ENCODE peak calls at places on chromosome 12, in six cellular contexts. F, C, M, Y, P and Z are unnamed samples.

GRCh38 chr12:10873374-10873773 is 10.7 kb downstream of the PRH1 start:
- DNase-seq in F (no peak), C (no peak), M (no peak), Y (peak), P (no peak), Z (no peak)

GRCh38 chr12:91289881-91290280 is 107.3 kb upstream of the DCN start:
- DNase-seq in F (no peak), C (no peak), M (no peak), Y (no peak), P (no peak), Z (no peak)

GRCh38 chr12:95473440-95473946 is 459 bp upstream of the METAP2 start:
- DNase-seq in F (peak), C (no peak), M (peak), Y (peak), P (peak), Z (peak)

GRCh38 chr12:12720637-12721250 is 3.6 kb downstream of the CDKN1B start:
- DNase-seq in F (no peak), C (no peak), M (no peak), Y (no peak), P (no peak), Z (no peak)

GRCh38 chr12:6212086-6212485 is 11.9 kb downstream of the CD9 start:
- DNase-seq in F (no peak), C (no peak), M (no peak), Y (no peak), P (no peak), Z (no peak)

GRCh38 chr12:47249719-47250506 is 170.2 kb upstream of the AMIGO2 start:
- DNase-seq in F (no peak), C (no peak), M (no peak), Y (no peak), P (no peak), Z (no peak)

GRCh38 chr12:27652174-27652763 is 44.0 kb upstream of the REP15 start:
- DNase-seq in F (peak), C (no peak), M (peak), Y (peak), P (peak), Z (peak)

GRCh38 chr12:49961111-49961922 is at the start of gene AQP5:
- DNase-seq in F (no peak), C (no peak), M (peak), Y (no peak), P (no peak), Z (no peak)

GRCh38 chr12:27780612-27781408 is 774 bp upstream of the MANSC4 start:
- DNase-seq in F (peak), C (no peak), M (peak), Y (peak), P (no peak), Z (peak)

GRCh38 chr12:51777457-51777856 is 71.1 kb downstream of the FIGNL2 start:
- DNase-seq in F (no peak), C (no peak), M (no peak), Y (no peak), P (no peak), Z (no peak)

GRCh38 chr12:29710104-29710503 is 73.6 kb downstream of the TMTC1 start:
- DNase-seq in F (no peak), C (no peak), M (no peak), Y (no peak), P (no peak), Z (peak)

GRCh38 chr12:62210422-62210821 is 49.8 kb upstream of the USP15 start:
- DNase-seq in F (no peak), C (no peak), M (peak), Y (peak), P (no peak), Z (peak)

GRCh38 chr12:27064397-27065342 is 17.7 kb downstream of the C12orf71 start:
- DNase-seq in F (no peak), C (no peak), M (no peak), Y (no peak), P (no peak), Z (no peak)

GRCh38 chr12:128245890-128246289 is 21.1 kb upstream of the TMEM132C start:
- DNase-seq in F (no peak), C (no peak), M (no peak), Y (no peak), P (no peak), Z (no peak)
- TF ChIP-seq POLR2A in F (no peak), C (no peak), M (no peak), Y (no peak), P (no peak), Z (no peak)

GRCh38 chr12:65695077-65695865 is 129.0 kb upstream of the HMGA2 start:
- DNase-seq in F (no peak), C (peak), M (peak), Y (peak), P (peak), Z (peak)
- TF ChIP-seq POLR2A in F (no peak), C (no peak), M (no peak), Y (peak), P (no peak), Z (no peak)

GRCh38 chr12:110449799-110450497 is at the start of gene ARPC3:
- DNase-seq in F (peak), C (peak), M (peak), Y (peak), P (peak), Z (peak)
- TF ChIP-seq POLR2A in F (peak), C (peak), M (no peak), Y (peak), P (peak), Z (peak)

GRCh38 chr12:132765366-132765765 is 3.7 kb upstream of the ANKLE2 start:
- DNase-seq in F (no peak), C (peak), M (no peak), Y (no peak), P (no peak), Z (no peak)

GRCh38 chr12:132766380-132767085 is 4.9 kb upstream of the ANKLE2 start:
- DNase-seq in F (no peak), C (peak), M (peak), Y (peak), P (no peak), Z (peak)

GRCh38 chr12:132761911-132762583 is 415 bp upstream of the ANKLE2 start:
- DNase-seq in F (peak), C (peak), M (peak), Y (peak), P (peak), Z (peak)

GRCh38 chr12:132764231-132764630 is 2.6 kb upstream of the ANKLE2 start:
- DNase-seq in F (no peak), C (peak), M (no peak), Y (no peak), P (no peak), Z (no peak)

GRCh38 chr12:132761032-132761910 is at the start of gene ANKLE2:
- DNase-seq in F (peak), C (peak), M (peak), Y (peak), P (peak), Z (peak)
- TF ChIP-seq POLR2A in F (no peak), C (no peak), M (no peak), Y (peak), P (peak), Z (no peak)

GRCh38 chr12:124819525-124819924 is 44.1 kb downstream of the SCARB1 start:
- DNase-seq in F (no peak), C (no peak), M (no peak), Y (no peak), P (no peak), Z (no peak)
- TF ChIP-seq POLR2A in F (no peak), C (no peak), M (no peak), Y (no peak), P (no peak), Z (no peak)

DNA sequence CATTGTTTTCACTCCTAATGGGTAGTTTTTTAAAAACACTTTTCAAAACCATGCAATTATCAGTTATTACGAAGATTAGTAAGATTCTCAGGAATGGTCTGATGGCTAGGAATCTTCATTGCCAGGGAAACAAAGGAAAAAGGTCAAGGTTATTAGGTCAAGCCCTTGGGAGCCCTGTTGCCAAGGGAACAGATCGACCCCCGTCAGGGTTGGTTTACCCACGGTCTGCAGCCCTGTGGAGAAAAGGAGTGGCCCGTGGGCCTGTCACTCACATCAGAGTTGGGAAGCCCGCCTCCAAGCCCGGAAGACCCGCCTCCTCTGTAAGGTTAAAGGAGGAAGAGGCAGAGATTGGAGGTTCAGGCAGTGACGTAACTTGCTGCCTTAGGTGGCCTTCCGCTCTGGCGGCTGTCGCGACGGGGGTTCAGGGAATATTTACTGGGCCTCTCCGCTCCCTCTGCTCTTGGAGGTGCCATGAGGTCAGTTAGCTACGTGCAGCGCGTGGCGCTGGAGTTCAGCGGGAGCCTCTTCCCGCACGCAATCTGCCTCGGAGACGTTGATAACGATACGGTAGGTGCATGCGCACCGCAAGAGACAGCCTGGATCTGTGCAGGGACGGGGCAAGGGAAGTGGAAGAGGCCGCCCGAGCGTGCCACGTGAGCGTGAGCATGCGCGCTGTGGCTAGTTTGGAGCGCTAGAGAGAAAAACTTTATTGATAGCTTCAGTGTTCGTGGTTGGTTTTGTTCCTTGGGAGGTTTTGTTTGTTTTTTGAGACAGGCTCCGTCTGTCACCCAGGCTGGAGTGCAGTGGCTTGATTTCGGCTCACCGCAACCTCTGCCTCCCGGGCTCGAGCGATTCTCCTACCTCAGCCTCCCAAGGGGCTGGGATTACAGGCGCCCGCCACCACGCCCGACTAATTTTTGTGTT is at the start of gene ITFG2:
- DNase-seq in F (peak), C (peak), M (peak), Y (peak), P (peak), Z (peak)
- TF ChIP-seq POLR2A in F (no peak), C (peak), M (peak), Y (peak), P (peak), Z (peak)

GRCh38 chr12:100574262-100575074 is 984 bp downstream of the GAS2L3 start:
- DNase-seq in F (no peak), C (no peak), M (no peak), Y (no peak), P (no peak), Z (peak)

GRCh38 chr12:100572184-100572583 is 1.3 kb upstream of the GAS2L3 start:
- DNase-seq in F (no peak), C (no peak), M (no peak), Y (no peak), P (no peak), Z (no peak)

GRCh38 chr12:100576311-100577036 is 3.0 kb downstream of the GAS2L3 start:
- DNase-seq in F (no peak), C (no peak), M (no peak), Y (peak), P (peak), Z (no peak)

GRCh38 chr12:100573168-100573498 is 351 bp upstream of the GAS2L3 start:
- DNase-seq in F (no peak), C (no peak), M (no peak), Y (no peak), P (no peak), Z (peak)

GRCh38 chr12:100573499-100574261 is at the start of gene GAS2L3:
- DNase-seq in F (peak), C (peak), M (peak), Y (peak), P (peak), Z (peak)
- TF ChIP-seq POLR2A in F (peak), C (peak), M (no peak), Y (peak), P (peak), Z (peak)

GRCh38 chr12:121793836-121794531 is 496 bp upstream of the RHOF start:
- DNase-seq in F (peak), C (peak), M (peak), Y (peak), P (no peak), Z (peak)
- TF ChIP-seq POLR2A in F (peak), C (no peak), M (no peak), Y (peak), P (peak), Z (peak)